ENCODE peak calls at places on chromosomes 5 and 9, in ten cellular contexts. I, M, J, W, C, S, H, K, U and D are unnamed samples.

GRCh38 chr9:135835131-135835530 is 72.2 kb downstream of the CAMSAP1 start:
- DNase-seq in I (no peak), M (no peak), J (no peak), W (no peak), C (no peak), S (no peak), H (no peak), K (no peak), U (no peak), D (no peak)

GRCh38 chr9:106956971-106957370 is 94.0 kb downstream of the ZNF462 start:
- DNase-seq in I (no peak), M (no peak), J (no peak), W (no peak), C (no peak), S (no peak), H (no peak), K (no peak), U (no peak), D (no peak)

GRCh38 chr9:69809304-69809863 is 11.2 kb upstream of the CFAP95 start:
- DNase-seq in I (no peak), M (no peak), J (no peak), W (no peak), C (no peak), S (no peak), H (peak), K (no peak), U (peak), D (no peak)

GRCh38 chr5:151141535-151141934 is 16.0 kb downstream of the ANXA6 start:
- DNase-seq in I (peak), M (no peak), J (no peak), W (no peak), C (peak), S (peak), H (no peak), K (no peak), U (peak), D (no peak)

GRCh38 chr5:115553082-115553481 is 8.5 kb upstream of the FEM1C start:
- DNase-seq in I (no peak), M (no peak), J (no peak), W (no peak), C (no peak), S (no peak), H (no peak), K (no peak), U (no peak), D (no peak)

GRCh38 chr9:31597977-31598376 is 786.5 kb upstream of the ACO1 start:
- DNase-seq in I (no peak), M (no peak), J (no peak), W (no peak), C (no peak), S (no peak), H (no peak), K (no peak), U (no peak), D (no peak)

GRCh38 chr5:153896701-153897100 is 142.0 kb downstream of the FAM114A2 start:
- DNase-seq in I (no peak), M (no peak), J (no peak), W (peak), C (no peak), S (no peak), H (no peak), K (no peak), U (no peak), D (no peak)

GRCh38 chr5:32102254-32102653 is 71.9 kb downstream of the GOLPH3 start:
- DNase-seq in I (no peak), M (no peak), J (no peak), W (no peak), C (no peak), S (no peak), H (no peak), K (no peak), U (peak), D (no peak)

GRCh38 chr9:89701221-89701798 is 96.5 kb downstream of the GADD45G start:
- DNase-seq in I (no peak), M (no peak), J (no peak), W (peak), C (no peak), S (no peak), H (no peak), K (peak), U (no peak), D (no peak)

GRCh38 chr5:50744761-50745160 is 78.3 kb downstream of the PARP8 start:
- DNase-seq in I (no peak), M (no peak), J (no peak), W (peak), C (no peak), S (no peak), H (no peak), K (no peak), U (no peak), D (no peak)

GRCh38 chr9:127132375-127132774 is 9.9 kb upstream of the ANGPTL2 start:
- DNase-seq in I (peak), M (no peak), J (no peak), W (no peak), C (peak), S (no peak), H (no peak), K (no peak), U (no peak), D (peak)

GRCh38 chr5:172658391-172658790 is 17.3 kb downstream of the NEURL1B start:
- DNase-seq in I (no peak), M (no peak), J (no peak), W (no peak), C (peak), S (no peak), H (no peak), K (no peak), U (no peak), D (no peak)

GRCh38 chr5:160165137-160166068 is 46.2 kb upstream of the PWWP2A start:
- DNase-seq in I (peak), M (peak), J (peak), W (no peak), C (peak), S (peak), H (peak), K (peak), U (peak), D (peak)

GRCh38 chr5:173823274-173823644 is 64.9 kb upstream of the CPEB4 start:
- DNase-seq in I (no peak), M (no peak), J (no peak), W (no peak), C (no peak), S (no peak), H (no peak), K (no peak), U (no peak), D (no peak)
- TF ChIP-seq EP300 in I (no peak), M (no peak), J (no peak), W (no peak), C (no peak), S (no peak), H (no peak), K (no peak), U (no peak), D (no peak)

DNA sequence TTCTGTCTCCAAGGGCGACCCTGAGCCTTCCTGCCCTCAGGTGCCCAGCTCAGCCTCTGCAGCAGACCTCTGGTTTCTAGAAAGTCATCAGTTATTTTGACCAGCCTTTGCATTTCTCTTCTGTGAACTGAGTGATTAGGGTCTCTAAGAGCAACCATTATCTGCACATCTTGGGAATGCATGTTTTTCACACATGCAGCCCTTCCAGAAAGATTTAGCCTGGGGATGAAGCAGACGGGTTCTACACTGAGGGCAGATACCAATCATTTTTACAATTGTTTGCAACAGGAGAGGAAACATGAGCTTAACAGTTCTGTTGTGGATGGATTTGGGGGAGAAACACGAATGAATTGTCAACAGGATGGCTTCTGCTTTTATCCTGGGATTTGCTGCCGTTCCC is 90.1 kb upstream of the PITX1 start:
- DNase-seq in I (no peak), M (no peak), J (no peak), W (no peak), C (no peak), S (no peak), H (no peak), K (no peak), U (no peak), D (no peak)
- TF ChIP-seq EP300 in I (no peak), M (no peak), J (no peak), W (no peak), C (no peak), S (no peak), H (no peak), K (no peak), U (no peak), D (no peak)

GRCh38 chr9:133603165-133603927 is 5.8 kb downstream of the FAM163B start:
- DNase-seq in I (no peak), M (no peak), J (no peak), W (no peak), C (no peak), S (no peak), H (no peak), K (no peak), U (no peak), D (no peak)
- TF ChIP-seq EP300 in I (no peak), M (no peak), J (no peak), W (no peak), C (no peak), S (no peak), H (no peak), K (no peak), U (no peak), D (no peak)

DNA sequence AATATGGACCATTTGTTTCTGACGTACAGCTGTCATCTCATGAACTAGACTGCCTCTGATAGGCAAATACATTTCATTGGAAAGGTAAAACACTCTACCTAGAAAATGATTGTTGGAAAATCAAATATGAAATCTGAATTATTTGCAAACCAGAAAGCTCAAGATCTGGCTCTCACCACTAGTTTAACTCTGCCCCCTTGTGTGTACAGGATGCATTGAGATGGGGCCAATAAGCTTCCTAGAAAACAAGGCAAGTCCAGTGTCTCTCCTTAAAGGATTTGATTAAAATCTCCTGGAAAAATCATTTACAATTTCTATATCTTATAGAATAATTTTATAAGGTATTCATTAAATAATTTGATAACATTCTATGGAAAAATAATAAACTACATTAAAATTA is 311.9 kb upstream of the ANKH start:
- DNase-seq in I (no peak), M (no peak), J (peak), W (no peak), C (no peak), S (no peak), H (no peak), K (no peak), U (no peak), D (no peak)
- TF ChIP-seq EP300 in I (no peak), M (no peak), J (no peak), W (no peak), C (no peak), S (no peak), H (no peak), K (no peak), U (no peak), D (no peak)

DNA sequence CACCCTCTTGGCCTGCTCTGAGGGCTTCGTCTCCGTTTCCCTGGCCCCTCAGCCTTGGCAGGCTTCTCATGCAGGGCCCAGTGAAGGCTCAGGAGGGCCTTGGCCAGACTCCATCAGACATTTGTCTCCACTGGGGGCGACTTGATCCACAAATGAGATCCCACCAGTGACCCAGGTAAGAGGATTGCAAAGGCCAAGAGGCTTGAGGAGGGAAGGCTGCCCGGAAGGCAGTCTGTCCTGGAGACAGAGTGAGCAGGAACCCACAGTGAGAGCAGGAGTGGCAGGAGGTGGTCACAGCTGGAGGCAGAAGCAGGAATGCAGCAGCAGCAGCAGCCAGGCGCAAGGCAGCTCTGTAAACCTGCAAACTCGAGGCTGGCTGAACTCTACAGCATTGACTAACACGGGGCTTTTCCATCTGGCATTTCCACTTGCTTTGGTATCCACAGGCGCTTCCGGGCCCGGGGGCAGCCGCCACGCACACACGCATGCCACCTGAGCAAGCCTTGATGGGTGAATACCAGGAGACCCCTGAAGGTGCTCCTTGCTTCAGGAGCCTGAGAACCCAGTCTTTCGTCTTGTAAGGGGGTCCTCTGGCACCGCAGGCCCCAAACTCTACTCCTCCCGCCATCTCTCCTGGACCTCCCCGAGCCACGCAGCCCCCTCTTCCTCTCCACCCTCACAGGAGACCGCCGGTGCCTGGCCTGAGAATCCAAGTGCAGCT is 14.7 kb downstream of the MGAT1 start:
- DNase-seq in I (peak), M (no peak), J (no peak), W (no peak), C (peak), S (no peak), H (no peak), K (no peak), U (no peak), D (no peak)
- TF ChIP-seq EP300 in I (no peak), M (no peak), J (no peak), W (no peak), C (no peak), S (no peak), H (no peak), K (no peak), U (no peak), D (no peak)

GRCh38 chr5:178533136-178533535 is 57.1 kb downstream of the COL23A1 start:
- DNase-seq in I (no peak), M (no peak), J (no peak), W (no peak), C (no peak), S (no peak), H (no peak), K (no peak), U (no peak), D (no peak)

GRCh38 chr5:178537467-178538381 is 52.5 kb downstream of the COL23A1 start:
- DNase-seq in I (no peak), M (no peak), J (no peak), W (no peak), C (no peak), S (no peak), H (no peak), K (no peak), U (no peak), D (no peak)

GRCh38 chr5:178535299-178536175 is 54.7 kb downstream of the COL23A1 start:
- DNase-seq in I (peak), M (peak), J (no peak), W (no peak), C (no peak), S (no peak), H (no peak), K (no peak), U (no peak), D (peak)

GRCh38 chr5:178538624-178539344 is 51.4 kb downstream of the COL23A1 start:
- DNase-seq in I (no peak), M (no peak), J (no peak), W (no peak), C (no peak), S (no peak), H (no peak), K (no peak), U (no peak), D (no peak)

DNA sequence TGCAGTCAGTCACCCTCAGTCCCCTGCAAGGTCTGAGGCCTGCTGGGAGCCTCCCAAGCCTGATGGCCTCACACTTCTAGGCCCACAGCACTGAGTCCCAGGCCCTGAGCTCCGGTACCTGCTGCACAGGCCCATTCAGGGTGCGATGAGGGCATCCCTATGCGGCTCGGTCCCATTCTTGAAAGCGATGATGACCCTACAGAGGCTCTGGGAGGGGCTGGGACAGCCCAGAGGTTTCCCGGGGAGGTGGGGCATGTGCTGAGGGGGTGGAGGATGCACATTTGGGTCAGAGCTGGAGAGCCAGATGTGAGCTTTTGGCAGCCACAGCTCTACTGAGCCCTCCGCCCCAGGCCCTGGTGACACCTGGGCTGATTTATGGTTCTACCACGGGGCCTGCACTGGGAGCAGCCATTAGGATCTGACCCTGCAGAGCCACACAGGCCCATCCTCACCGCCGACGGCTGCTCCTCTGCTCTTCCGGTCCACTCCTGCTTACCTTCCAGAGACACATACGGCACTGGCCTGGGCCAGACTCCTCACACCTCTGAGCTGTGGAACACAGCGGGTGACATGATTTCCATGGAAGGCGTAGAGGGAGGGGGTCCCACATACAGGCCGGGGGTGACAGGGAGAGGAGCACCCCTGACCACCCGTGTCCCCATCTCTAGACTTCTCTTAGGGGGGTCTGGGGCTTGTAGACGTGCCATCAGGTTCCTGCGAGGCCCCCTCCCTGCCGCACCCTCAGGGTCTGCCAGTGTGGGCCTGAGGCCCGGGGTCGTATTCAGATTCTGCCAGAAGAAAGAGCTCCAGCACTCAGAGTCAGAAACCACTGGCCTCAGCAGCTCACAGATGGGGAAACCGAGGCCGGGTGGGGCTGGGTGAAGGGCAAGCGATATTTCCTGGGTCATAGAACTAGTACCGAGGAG is 53.4 kb downstream of the COL23A1 start:
- DNase-seq in I (no peak), M (no peak), J (no peak), W (no peak), C (no peak), S (no peak), H (no peak), K (no peak), U (no peak), D (no peak)
- TF ChIP-seq EP300 in I (no peak), M (no peak), J (no peak), W (no peak), C (no peak), S (no peak), H (no peak), K (no peak), U (no peak), D (no peak)